ENCODE peak calls at places on chromosomes 13 and 19, in ten cellular contexts. C is pancreas, Y is gastrocnemius medialis, V is breast epithelium, P is thoracic aorta, H is A549, A is IMR-90, D is endodermal cell, X is kidney epithelial cell, Q is cardiac fibroblast. Z is an unnamed sample.

GRCh38 chr19:35048911-35049411 is 7.4 kb downstream of the HPN start:
- DNase-seq in C (peak), Y (peak), V (no peak), P (no peak), H (no peak), A (no peak), D (no peak), X (no peak), Q (no peak), Z (no peak)

GRCh38 chr19:50514346-50515167 is 844 bp upstream of the ASPDH start:
- DNase-seq in C (no peak), Y (no peak), V (no peak), P (no peak), H (no peak), A (no peak), D (peak), X (no peak), Q (no peak), Z (no peak)

GRCh38 chr13:50720856-50721663 is 122.4 kb downstream of the DLEU7 start:
- DNase-seq in C (peak), Y (no peak), V (no peak), P (no peak), H (no peak), A (no peak), D (no peak), X (no peak), Q (no peak), Z (no peak)

GRCh38 chr19:49592486-49593232 is 1.7 kb downstream of the PRR12 start:
- DNase-seq in C (peak), Y (no peak), V (no peak), P (no peak), H (peak), A (no peak), D (peak), X (no peak), Q (peak), Z (peak)

GRCh38 chr19:10625003-10625761 is at the start of gene SLC44A2:
- DNase-seq in C (peak), Y (peak), V (peak), P (no peak), H (no peak), A (peak), D (peak), X (no peak), Q (peak), Z (peak)

GRCh38 chr13:93859666-93860065 is 619.8 kb downstream of the DCT start:
- DNase-seq in C (no peak), Y (no peak), V (no peak), P (no peak), H (no peak), A (peak), D (no peak), X (no peak), Q (peak), Z (no peak)

GRCh38 chr13:23159205-23159586 is 21.6 kb upstream of the SGCG start:
- DNase-seq in C (no peak), Y (no peak), V (no peak), P (no peak), H (peak), A (peak), D (peak), X (peak), Q (peak), Z (peak)

GRCh38 chr13:30924726-30925125 is 7.7 kb upstream of the TEX26 start:
- DNase-seq in C (no peak), Y (no peak), V (no peak), P (no peak), H (no peak), A (no peak), D (no peak), X (no peak), Q (no peak), Z (no peak)

GRCh38 chr19:50909240-50910070 is 1.7 kb downstream of the KLK4 start:
- DNase-seq in C (peak), Y (no peak), V (peak), P (no peak), H (peak), A (no peak), D (peak), X (no peak), Q (peak), Z (no peak)

GRCh38 chr13:30791354-30791921 is 56.1 kb downstream of the ALOX5AP start:
- DNase-seq in C (no peak), Y (no peak), V (no peak), P (no peak), H (no peak), A (peak), D (no peak), X (no peak), Q (peak), Z (peak)

GRCh38 chr19:597406-598315 is 8.0 kb downstream of the HCN2 start:
- DNase-seq in C (no peak), Y (no peak), V (no peak), P (no peak), H (no peak), A (no peak), D (no peak), X (no peak), Q (no peak), Z (no peak)

GRCh38 chr19:57773488-57773887 is 4.0 kb downstream of the ZNF586 start:
- DNase-seq in C (no peak), Y (peak), V (no peak), P (no peak), H (no peak), A (no peak), D (no peak), X (no peak), Q (no peak), Z (no peak)

GRCh38 chr13:28558567-28558966 is 63.6 kb upstream of the FLT1 start:
- DNase-seq in C (no peak), Y (no peak), V (no peak), P (no peak), H (no peak), A (no peak), D (no peak), X (no peak), Q (no peak), Z (no peak)

GRCh38 chr19:49118565-49119410 is at the start of gene C19orf73:
- DNase-seq in C (peak), Y (peak), V (peak), P (peak), H (peak), A (peak), D (peak), X (peak), Q (peak), Z (peak)

GRCh38 chr13:46629811-46630413 is 76.9 kb downstream of the LRCH1 start:
- DNase-seq in C (no peak), Y (no peak), V (no peak), P (no peak), H (no peak), A (no peak), D (no peak), X (no peak), Q (no peak), Z (no peak)

GRCh38 chr19:19599190-19599535 is 19.3 kb downstream of the PBX4 start:
- DNase-seq in C (no peak), Y (no peak), V (no peak), P (no peak), H (no peak), A (no peak), D (no peak), X (no peak), Q (no peak), Z (no peak)

GRCh38 chr19:54248016-54248601 is 5.5 kb upstream of the LILRA6 start:
- DNase-seq in C (peak), Y (peak), V (peak), P (no peak), H (no peak), A (peak), D (peak), X (no peak), Q (peak), Z (no peak)

GRCh38 chr19:53775524-53775923 is 48.6 kb downstream of the NLRP12 start:
- DNase-seq in C (no peak), Y (no peak), V (no peak), P (no peak), H (no peak), A (no peak), D (no peak), X (no peak), Q (no peak), Z (no peak)

GRCh38 chr13:98022210-98022609 is 68.7 kb downstream of the IPO5 start:
- DNase-seq in C (no peak), Y (no peak), V (peak), P (no peak), H (no peak), A (peak), D (no peak), X (peak), Q (peak), Z (peak)

GRCh38 chr13:76723551-76724232 is 162.5 kb downstream of the KCTD12 start:
- DNase-seq in C (no peak), Y (peak), V (no peak), P (no peak), H (no peak), A (peak), D (peak), X (peak), Q (peak), Z (peak)

GRCh38 chr13:22082437-22083100 is 411.7 kb downstream of the FGF9 start:
- DNase-seq in C (no peak), Y (no peak), V (no peak), P (no peak), H (no peak), A (no peak), D (no peak), X (no peak), Q (no peak), Z (no peak)

GRCh38 chr13:44045179-44045562 is 165.5 kb downstream of the LACC1 start:
- DNase-seq in C (no peak), Y (no peak), V (no peak), P (no peak), H (peak), A (no peak), D (no peak), X (no peak), Q (no peak), Z (no peak)

GRCh38 chr13:53343345-53343744 is 314.7 kb downstream of the OLFM4 start:
- DNase-seq in C (no peak), Y (no peak), V (no peak), P (no peak), H (no peak), A (no peak), D (peak), X (no peak), Q (no peak), Z (no peak)

GRCh38 chr13:101453784-101454201 is 1.3 kb downstream of the ITGBL1 start:
- DNase-seq in C (peak), Y (no peak), V (peak), P (no peak), H (no peak), A (no peak), D (peak), X (no peak), Q (no peak), Z (no peak)
- TF ChIP-seq CTCF in C (peak), Y (no peak), V (no peak), P (peak), H (no peak), A (peak), D (peak), X (no peak), Q (no peak), Z (peak)

DNA sequence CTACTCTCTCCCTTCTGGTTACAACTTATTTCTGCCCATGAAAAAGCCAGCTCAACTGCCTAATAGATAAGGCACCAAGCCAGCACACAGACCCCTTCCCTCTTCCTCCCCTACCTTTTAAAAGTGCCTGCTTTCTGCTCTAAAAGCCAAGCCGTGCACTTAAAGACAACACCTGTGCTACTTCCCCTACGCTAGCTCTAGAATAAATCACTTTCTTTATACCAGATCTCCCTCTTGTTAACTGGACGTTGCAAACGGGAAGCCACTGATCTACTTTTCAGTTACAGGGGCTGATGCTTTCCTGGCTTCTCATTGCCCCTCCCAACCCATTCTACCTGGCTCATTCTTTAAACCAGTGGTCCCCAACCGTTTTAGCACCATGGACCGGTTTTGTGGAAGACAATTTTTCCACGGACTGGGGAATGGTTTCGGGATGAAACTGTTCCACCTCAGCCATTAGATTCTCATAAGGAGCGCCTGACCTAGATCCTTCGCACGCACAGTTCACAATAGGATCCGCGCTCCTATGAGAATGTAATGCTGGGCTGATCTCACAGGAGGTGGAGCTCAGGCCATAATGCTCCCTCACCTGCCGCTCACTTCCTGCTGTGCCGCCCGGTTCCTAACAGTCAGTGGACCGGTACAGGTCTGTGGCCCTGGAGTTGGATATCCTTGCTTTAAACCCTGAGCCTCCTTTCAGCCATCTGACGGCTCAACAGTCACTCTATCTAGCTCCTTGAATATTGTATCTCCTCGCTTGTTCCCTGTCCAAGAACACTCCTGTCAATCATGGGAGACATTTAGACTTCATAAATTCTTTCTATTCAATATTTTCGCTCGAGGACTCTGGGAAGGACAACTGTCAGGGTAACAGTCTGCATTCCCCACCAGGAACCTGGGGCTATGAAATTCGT is 839 bp upstream of the ZNF223 start:
- DNase-seq in C (no peak), Y (no peak), V (no peak), P (no peak), H (peak), A (no peak), D (no peak), X (no peak), Q (peak), Z (no peak)
- H3K4me3 ChIP-seq in C (peak), Y (peak), V (peak), P (peak), H (peak), A (peak), D (peak), X (peak), Q (peak), Z (peak)

GRCh38 chr19:40808021-40808325 is 9.0 kb downstream of the EGLN2 start:
- DNase-seq in C (no peak), Y (no peak), V (no peak), P (no peak), H (no peak), A (no peak), D (no peak), X (no peak), Q (no peak), Z (no peak)

GRCh38 chr19:40804783-40805242 is 5.8 kb downstream of the EGLN2 start:
- DNase-seq in C (no peak), Y (no peak), V (no peak), P (no peak), H (no peak), A (no peak), D (no peak), X (no peak), Q (no peak), Z (no peak)

GRCh38 chr19:40805258-40805868 is 6.4 kb downstream of the EGLN2 start:
- DNase-seq in C (peak), Y (no peak), V (no peak), P (no peak), H (no peak), A (no peak), D (no peak), X (no peak), Q (no peak), Z (no peak)

GRCh38 chr19:40807147-40808020 is 8.4 kb downstream of the EGLN2 start:
- DNase-seq in C (no peak), Y (no peak), V (no peak), P (no peak), H (peak), A (no peak), D (peak), X (no peak), Q (no peak), Z (no peak)

DNA sequence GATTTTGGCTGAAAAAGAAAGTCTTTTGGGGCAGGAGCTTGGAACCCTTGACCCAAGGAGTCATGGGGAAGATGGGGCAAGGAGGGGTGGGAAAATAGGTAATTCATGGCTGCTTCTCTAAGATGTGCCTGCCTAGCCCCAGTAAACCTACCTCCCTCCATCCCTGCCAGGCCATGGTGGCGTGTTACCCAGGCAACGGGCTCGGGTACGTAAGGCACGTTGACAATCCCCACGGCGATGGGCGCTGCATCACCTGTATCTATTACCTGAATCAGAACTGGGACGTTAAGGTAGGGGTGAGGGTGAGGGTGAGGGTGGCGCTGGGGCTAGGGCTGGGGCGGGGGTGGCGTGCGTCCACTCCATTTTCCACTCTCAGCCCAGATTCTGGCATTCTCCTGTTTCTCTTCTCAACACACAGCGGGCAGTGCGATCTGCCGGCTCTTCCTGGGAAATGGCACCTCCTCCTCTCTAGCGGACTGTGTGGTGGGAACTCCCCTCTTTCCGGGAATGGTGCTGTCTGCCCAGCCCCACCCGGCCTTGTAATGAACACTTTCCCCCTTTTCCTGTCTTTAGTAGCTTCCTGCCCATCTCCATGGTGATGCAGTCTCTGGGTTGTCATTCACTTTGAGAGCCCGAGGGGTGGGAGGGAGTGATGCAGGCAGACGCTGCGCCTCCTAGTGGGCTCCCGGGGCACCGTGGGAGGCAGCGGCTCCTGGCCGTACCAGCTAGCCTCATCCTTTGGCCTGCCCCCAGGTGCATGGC is 7.6 kb downstream of the EGLN2 start:
- DNase-seq in C (peak), Y (peak), V (peak), P (peak), H (peak), A (peak), D (peak), X (peak), Q (peak), Z (peak)
- TF ChIP-seq CTCF in C (no peak), Y (peak), V (peak), P (peak), H (peak), A (peak), D (peak), X (peak), Q (peak), Z (peak)

GRCh38 chr19:42512130-42512636 is 16.1 kb downstream of the CEACAM1 start:
- DNase-seq in C (no peak), Y (no peak), V (no peak), P (no peak), H (no peak), A (no peak), D (no peak), X (no peak), Q (no peak), Z (no peak)
- H3K4me3 ChIP-seq in C (no peak), Y (no peak), V (no peak), P (no peak), H (no peak), A (no peak), D (no peak), X (no peak), Q (no peak), Z (no peak)

GRCh38 chr19:2223391-2223790 is 12.7 kb downstream of the PLEKHJ1 start:
- DNase-seq in C (no peak), Y (no peak), V (no peak), P (no peak), H (no peak), A (no peak), D (no peak), X (no peak), Q (no peak), Z (no peak)

GRCh38 chr19:2223959-2224358 is 12.2 kb downstream of the PLEKHJ1 start:
- DNase-seq in C (no peak), Y (no peak), V (no peak), P (no peak), H (no peak), A (no peak), D (no peak), X (no peak), Q (no peak), Z (no peak)

GRCh38 chr19:2219726-2220125 is 16.4 kb downstream of the PLEKHJ1 start:
- DNase-seq in C (no peak), Y (no peak), V (no peak), P (no peak), H (no peak), A (no peak), D (no peak), X (no peak), Q (no peak), Z (no peak)

GRCh38 chr19:2221250-2221831 is 14.8 kb downstream of the PLEKHJ1 start:
- DNase-seq in C (no peak), Y (no peak), V (no peak), P (no peak), H (peak), A (peak), D (no peak), X (no peak), Q (peak), Z (peak)

DNA sequence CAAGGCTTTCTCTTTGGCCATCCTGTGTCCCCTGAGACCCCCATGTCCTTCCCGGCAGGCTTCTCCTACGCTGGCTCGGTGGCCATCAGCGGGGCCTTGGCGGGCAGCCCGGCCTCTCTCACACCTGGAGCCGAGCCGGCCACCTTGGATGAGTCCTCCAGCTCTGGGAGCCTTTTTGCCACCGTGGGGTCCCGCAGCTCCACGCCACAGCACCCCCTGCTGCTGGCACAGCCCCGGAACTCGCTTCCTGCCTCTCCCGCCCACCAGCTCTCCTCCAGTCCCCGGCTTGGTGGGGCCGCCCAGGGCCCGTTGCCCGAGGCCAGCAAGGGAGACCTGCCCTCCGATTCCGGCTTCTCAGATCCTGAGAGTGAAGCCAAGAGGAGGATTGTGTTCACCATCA is 14.2 kb downstream of the PLEKHJ1 start:
- DNase-seq in C (no peak), Y (no peak), V (no peak), P (no peak), H (no peak), A (no peak), D (no peak), X (no peak), Q (no peak), Z (no peak)
- TF ChIP-seq CTCF in C (no peak), Y (peak), V (no peak), P (no peak), H (no peak), A (peak), D (peak), X (peak), Q (peak), Z (peak)

GRCh38 chr19:6772866-6773322 is 386 bp downstream of the VAV1 start:
- DNase-seq in C (no peak), Y (no peak), V (no peak), P (no peak), H (no peak), A (no peak), D (no peak), X (no peak), Q (no peak), Z (no peak)
- H3K4me3 ChIP-seq in C (no peak), Y (no peak), V (peak), P (peak), H (no peak), A (no peak), D (no peak), X (no peak), Q (no peak), Z (no peak)

DNA sequence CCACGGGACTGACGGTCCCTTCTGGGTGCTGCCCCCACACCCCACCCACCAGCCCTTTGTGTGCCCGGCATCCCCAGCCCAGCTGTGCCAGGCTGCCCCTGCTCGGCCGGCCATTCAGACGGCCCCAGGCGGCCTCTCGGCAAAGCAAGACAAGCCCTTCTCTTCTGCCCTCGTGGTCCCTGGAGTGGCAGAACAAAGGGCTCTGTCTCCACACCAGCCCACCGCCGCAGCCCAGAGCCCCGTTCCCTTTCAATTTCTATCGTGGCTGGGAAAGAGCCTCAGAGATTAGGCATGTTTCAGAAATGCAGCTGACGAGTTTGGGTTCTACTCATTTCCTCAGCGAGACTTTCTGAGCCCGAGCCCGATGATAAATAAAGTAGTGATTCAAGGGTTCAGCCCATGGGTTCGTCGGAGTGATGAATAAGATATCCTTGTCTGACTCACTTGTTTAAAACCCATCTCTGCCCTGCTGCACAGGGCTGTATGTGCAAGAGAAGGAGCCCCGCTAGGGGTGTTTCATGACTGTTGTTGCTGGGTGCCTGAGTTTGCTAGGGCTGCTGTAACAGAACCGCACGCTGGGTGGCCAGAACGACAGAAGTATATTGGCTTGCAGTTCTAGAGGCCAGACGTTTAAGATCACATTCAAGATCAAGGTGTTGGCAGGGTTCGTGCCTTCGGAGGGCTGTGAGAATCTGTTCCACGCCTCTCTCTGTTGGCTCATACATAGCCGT is 4.3 kb downstream of the MYO9B start:
- DNase-seq in C (peak), Y (peak), V (peak), P (peak), H (peak), A (peak), D (no peak), X (peak), Q (peak), Z (peak)
- TF ChIP-seq CTCF in C (no peak), Y (peak), V (peak), P (peak), H (peak), A (peak), D (no peak), X (peak), Q (peak), Z (peak)